ENCODE peak calls at places on chromosomes 4 and X, in four cellular contexts. One of them, this sample, is unnamed.

GRCh38 chr4:156173481-156173880 is 219.8 kb upstream of the CTSO start:
- DNase-seq in HepG2: no peak
- DNase-seq in K562: no peak
- DNase-seq in SK-N-SH: no peak
- DNase-seq in this sample: no peak

GRCh38 chr4:73964862-73965611 is 16.8 kb downstream of the PF4 start:
- DNase-seq in HepG2: peak; percentile 1
- DNase-seq in K562: peak; percentile 32
- DNase-seq in SK-N-SH: no peak
- DNase-seq in this sample: peak; percentile 46

GRCh38 chrX:111503594-111503993 is 7.9 kb upstream of the SERTM2 start:
- DNase-seq in HepG2: no peak
- DNase-seq in K562: no peak
- DNase-seq in SK-N-SH: no peak
- DNase-seq in this sample: no peak

GRCh38 chr4:53706422-53707032 is 115.2 kb upstream of the LNX1 start:
- DNase-seq in HepG2: peak; percentile 35
- DNase-seq in K562: peak; percentile 38
- DNase-seq in SK-N-SH: peak; percentile 8
- DNase-seq in this sample: peak; percentile 34

GRCh38 chr4:139978692-139979091 is 175.3 kb downstream of the MAML3 start:
- DNase-seq in HepG2: no peak
- DNase-seq in K562: no peak
- DNase-seq in SK-N-SH: no peak
- DNase-seq in this sample: no peak

GRCh38 chr4:137998666-137999429 is 243.3 kb downstream of the SLC7A11 start:
- DNase-seq in HepG2: no peak
- DNase-seq in K562: no peak
- DNase-seq in SK-N-SH: no peak
- DNase-seq in this sample: no peak

GRCh38 chr4:5805270-5805669 is 87.6 kb downstream of the CRMP1 start:
- DNase-seq in HepG2: no peak
- DNase-seq in K562: no peak
- DNase-seq in SK-N-SH: no peak
- DNase-seq in this sample: no peak

GRCh38 chrX:112901821-112902732 is 61.4 kb upstream of the AMOT start:
- DNase-seq in HepG2: no peak
- DNase-seq in K562: no peak
- DNase-seq in SK-N-SH: peak; percentile 19
- DNase-seq in this sample: no peak

GRCh38 chr4:135065366-135065765 is 863.8 kb upstream of the PABPC4L start:
- DNase-seq in HepG2: no peak
- DNase-seq in K562: no peak
- DNase-seq in SK-N-SH: no peak
- DNase-seq in this sample: no peak

GRCh38 chr4:53899544-53900274 is 164.7 kb downstream of the CHIC2 start:
- DNase-seq in HepG2: no peak
- DNase-seq in K562: no peak
- DNase-seq in SK-N-SH: no peak
- DNase-seq in this sample: no peak

GRCh38 chr4:6391186-6391851 is 81.1 kb downstream of the PPP2R2C start:
- DNase-seq in HepG2: no peak
- DNase-seq in K562: no peak
- DNase-seq in SK-N-SH: no peak
- DNase-seq in this sample: no peak

GRCh38 chr4:67933038-67933437 is 30.3 kb downstream of the TMPRSS11A start:
- DNase-seq in HepG2: no peak
- DNase-seq in K562: no peak
- DNase-seq in SK-N-SH: no peak
- DNase-seq in this sample: no peak

GRCh38 chr4:8113611-8114343 is 44.8 kb downstream of the ABLIM2 start:
- DNase-seq in HepG2: no peak
- DNase-seq in K562: no peak
- DNase-seq in SK-N-SH: no peak
- DNase-seq in this sample: no peak

GRCh38 chr4:18105023-18106011 is 83.8 kb upstream of the LCORL start:
- DNase-seq in HepG2: no peak
- DNase-seq in K562: no peak
- DNase-seq in SK-N-SH: no peak
- DNase-seq in this sample: no peak

GRCh38 chrX:3603026-3603661 is 110.3 kb downstream of the PRKX start:
- DNase-seq in HepG2: no peak
- DNase-seq in K562: no peak
- DNase-seq in SK-N-SH: no peak
- DNase-seq in this sample: no peak

GRCh38 chr4:127209580-127210095 is 423.1 kb upstream of the INTU start:
- DNase-seq in HepG2: no peak
- DNase-seq in K562: no peak
- DNase-seq in SK-N-SH: no peak
- DNase-seq in this sample: no peak

GRCh38 chrX:68894513-68895338 is 65.9 kb downstream of the EFNB1 start:
- DNase-seq in HepG2: no peak
- DNase-seq in K562: peak; percentile 36
- DNase-seq in SK-N-SH: peak; percentile 73
- DNase-seq in this sample: no peak

GRCh38 chr4:165493359-165493758 is 114.6 kb downstream of the CPE start:
- DNase-seq in HepG2: peak; percentile 27
- DNase-seq in K562: peak; percentile 82
- DNase-seq in SK-N-SH: peak; percentile 36
- DNase-seq in this sample: peak; percentile 37

GRCh38 chrX:39196192-39197102 is 395.2 kb downstream of the MID1IP1 start:
- DNase-seq in HepG2: no peak
- DNase-seq in K562: peak; percentile 56
- DNase-seq in SK-N-SH: no peak
- DNase-seq in this sample: peak; percentile 26

GRCh38 chr4:88623097-88623496 is 30.8 kb downstream of the HERC3 start:
- DNase-seq in HepG2: peak; percentile 24
- DNase-seq in K562: no peak
- DNase-seq in SK-N-SH: no peak
- DNase-seq in this sample: no peak

GRCh38 chr4:41750624-41751324 is 2.2 kb upstream of the PHOX2B start:
- DNase-seq in HepG2: no peak
- DNase-seq in K562: no peak
- DNase-seq in SK-N-SH: peak; percentile 71
- DNase-seq in this sample: no peak

GRCh38 chr4:40275065-40275464 is 60.1 kb upstream of the CHRNA9 start:
- DNase-seq in HepG2: no peak
- DNase-seq in K562: no peak
- DNase-seq in SK-N-SH: no peak
- DNase-seq in this sample: no peak

GRCh38 chrX:21528076-21528475 is 130.1 kb downstream of the KLHL34 start:
- DNase-seq in HepG2: no peak
- DNase-seq in K562: no peak
- DNase-seq in SK-N-SH: no peak
- DNase-seq in this sample: no peak

GRCh38 chr4:152408514-152409327 is 127.2 kb downstream of the FBXW7 start:
- DNase-seq in HepG2: peak; percentile 37
- DNase-seq in K562: peak; percentile 28
- DNase-seq in SK-N-SH: peak; percentile 8
- DNase-seq in this sample: peak; percentile 15

GRCh38 chrX:1212532-1212931 is at the start of gene CRLF2:
- DNase-seq in HepG2: no peak
- DNase-seq in K562: no peak
- DNase-seq in SK-N-SH: no peak
- DNase-seq in this sample: peak; percentile 45

GRCh38 chr4:105966046-105966445 is 70.8 kb downstream of the NPNT start:
- DNase-seq in HepG2: no peak
- DNase-seq in K562: no peak
- DNase-seq in SK-N-SH: no peak
- DNase-seq in this sample: no peak

GRCh38 chr4:185878633-185879032 is 66.6 kb upstream of the SORBS2 start:
- DNase-seq in HepG2: no peak
- DNase-seq in K562: no peak
- DNase-seq in SK-N-SH: no peak
- DNase-seq in this sample: no peak

GRCh38 chr4:89957527-89957926 is 62.9 kb downstream of the MMRN1 start:
- DNase-seq in HepG2: no peak
- DNase-seq in K562: no peak
- DNase-seq in SK-N-SH: no peak
- DNase-seq in this sample: no peak

GRCh38 chr4:151930372-151930771 is 169.6 kb upstream of the GATB start:
- DNase-seq in HepG2: no peak
- DNase-seq in K562: no peak
- DNase-seq in SK-N-SH: no peak
- DNase-seq in this sample: no peak

GRCh38 chrX:3666975-3667374 is 46.5 kb downstream of the PRKX start:
- DNase-seq in HepG2: no peak
- DNase-seq in K562: no peak
- DNase-seq in SK-N-SH: no peak
- DNase-seq in this sample: no peak

GRCh38 chr4:183830438-183830985 is 74.6 kb upstream of the STOX2 start:
- DNase-seq in HepG2: no peak
- DNase-seq in K562: no peak
- DNase-seq in SK-N-SH: no peak
- DNase-seq in this sample: no peak

GRCh38 chr4:54924891-54925290 is 200.5 kb downstream of the KDR start:
- DNase-seq in HepG2: no peak
- DNase-seq in K562: no peak
- DNase-seq in SK-N-SH: no peak
- DNase-seq in this sample: no peak

GRCh38 chr4:46946914-46947313 is 37.9 kb upstream of the COX7B2 start:
- DNase-seq in HepG2: no peak
- DNase-seq in K562: no peak
- DNase-seq in SK-N-SH: no peak
- DNase-seq in this sample: no peak

GRCh38 chr4:35710343-35710742 is 534.0 kb downstream of the ARAP2 start:
- DNase-seq in HepG2: no peak
- DNase-seq in K562: no peak
- DNase-seq in SK-N-SH: no peak
- DNase-seq in this sample: no peak

GRCh38 chrX:40061871-40062524 is 35.8 kb downstream of the BCOR start:
- DNase-seq in HepG2: no peak
- DNase-seq in K562: no peak
- DNase-seq in SK-N-SH: no peak
- DNase-seq in this sample: no peak

GRCh38 chrX:93874554-93874953 is 200.5 kb downstream of the FAM133A start:
- DNase-seq in HepG2: peak; percentile 1
- DNase-seq in K562: peak; percentile 22
- DNase-seq in SK-N-SH: peak; percentile 16
- DNase-seq in this sample: no peak

GRCh38 chr4:10090467-10091250 is 25.9 kb downstream of the WDR1 start:
- DNase-seq in HepG2: no peak
- DNase-seq in K562: no peak
- DNase-seq in SK-N-SH: no peak
- DNase-seq in this sample: no peak
- TF ChIP-seq ZBTB33 in HepG2: no peak
- TF ChIP-seq ZBTB33 in K562: no peak
- TF ChIP-seq ZBTB33 in SK-N-SH: no peak
- TF ChIP-seq ZBTB33 in this sample: no peak

GRCh38 chrX:101986571-101986970 is 54.7 kb upstream of the ZMAT1 start:
- DNase-seq in HepG2: no peak
- DNase-seq in K562: no peak
- DNase-seq in SK-N-SH: no peak
- DNase-seq in this sample: no peak
- TF ChIP-seq ELF1 in HepG2: no peak
- TF ChIP-seq ELF1 in K562: no peak
- TF ChIP-seq ELF1 in SK-N-SH: no peak
- TF ChIP-seq ELF1 in this sample: no peak

GRCh38 chrX:26889574-26889973 is 573.6 kb downstream of the PPP4R3C start:
- DNase-seq in HepG2: no peak
- DNase-seq in K562: no peak
- DNase-seq in SK-N-SH: no peak
- DNase-seq in this sample: no peak
- TF ChIP-seq ZBTB33 in HepG2: no peak
- TF ChIP-seq ZBTB33 in K562: no peak
- TF ChIP-seq ZBTB33 in SK-N-SH: no peak
- TF ChIP-seq ZBTB33 in this sample: no peak

DNA sequence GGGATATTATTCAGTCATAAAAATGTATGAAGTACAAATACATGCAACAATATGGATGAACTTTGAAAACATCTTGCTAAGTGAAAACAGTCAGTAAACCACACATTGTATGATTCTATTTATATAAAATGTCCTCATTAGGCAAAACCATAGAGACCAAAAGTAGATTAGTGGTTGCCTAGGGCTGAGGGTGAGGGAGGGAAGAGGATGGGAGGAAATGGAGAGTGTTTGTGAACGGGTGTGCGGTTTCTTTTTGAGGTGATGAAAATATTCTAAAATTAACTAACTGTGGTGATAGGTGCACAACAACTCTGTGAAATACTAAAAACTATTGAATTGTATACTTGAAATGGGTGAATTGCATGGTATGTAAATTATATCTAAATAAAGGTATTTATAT is 29.6 kb downstream of the TEX11 start:
- DNase-seq in HepG2: no peak
- DNase-seq in K562: no peak
- DNase-seq in SK-N-SH: no peak
- DNase-seq in this sample: no peak
- TF ChIP-seq ELF1 in HepG2: no peak
- TF ChIP-seq ELF1 in K562: no peak
- TF ChIP-seq ELF1 in SK-N-SH: no peak
- TF ChIP-seq ELF1 in this sample: no peak

DNA sequence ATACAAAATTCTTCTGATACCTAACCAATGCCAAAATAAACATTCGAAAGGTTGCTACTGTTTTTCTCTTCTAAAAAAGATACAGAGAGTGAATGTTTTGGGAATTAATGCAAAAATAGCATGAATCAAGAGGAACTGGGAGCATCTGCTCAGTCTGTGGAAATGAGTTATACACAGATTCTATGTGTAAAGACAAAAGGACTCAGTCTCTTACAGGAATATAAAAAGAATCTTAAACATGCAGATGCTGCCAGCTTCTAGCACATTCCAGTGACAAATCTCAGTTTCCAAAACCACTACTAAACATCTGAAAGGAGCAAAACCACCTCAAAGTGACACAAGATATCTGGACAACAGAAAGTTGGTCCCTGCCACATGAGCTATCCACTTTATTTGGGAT is 55.0 kb downstream of the PAPSS1 start:
- DNase-seq in HepG2: no peak
- DNase-seq in K562: no peak
- DNase-seq in SK-N-SH: no peak
- DNase-seq in this sample: no peak
- TF ChIP-seq ZBTB33 in HepG2: no peak
- TF ChIP-seq ZBTB33 in K562: no peak
- TF ChIP-seq ZBTB33 in SK-N-SH: no peak
- TF ChIP-seq ZBTB33 in this sample: no peak

GRCh38 chrX:10722804-10723364 is 102.5 kb upstream of the MID1 start:
- DNase-seq in HepG2: no peak
- DNase-seq in K562: peak; percentile 47
- DNase-seq in SK-N-SH: peak; percentile 65
- DNase-seq in this sample: peak; percentile 10

GRCh38 chrX:10726647-10727046 is 106.3 kb upstream of the MID1 start:
- DNase-seq in HepG2: no peak
- DNase-seq in K562: no peak
- DNase-seq in SK-N-SH: no peak
- DNase-seq in this sample: no peak

GRCh38 chrX:10729000-10729399 is 108.6 kb upstream of the MID1 start:
- DNase-seq in HepG2: no peak
- DNase-seq in K562: no peak
- DNase-seq in SK-N-SH: no peak
- DNase-seq in this sample: no peak

GRCh38 chrX:10725071-10725470 is 104.7 kb upstream of the MID1 start:
- DNase-seq in HepG2: no peak
- DNase-seq in K562: peak; percentile 8
- DNase-seq in SK-N-SH: peak; percentile 27
- DNase-seq in this sample: no peak
- TF ChIP-seq ELF1 in HepG2: no peak
- TF ChIP-seq ELF1 in K562: no peak
- TF ChIP-seq ELF1 in SK-N-SH: no peak
- TF ChIP-seq ELF1 in this sample: no peak

GRCh38 chrX:73262991-73263390 is 48.3 kb upstream of the NAP1L2 start:
- DNase-seq in HepG2: peak; percentile 7
- DNase-seq in K562: peak; percentile 10
- DNase-seq in SK-N-SH: peak; percentile 2
- DNase-seq in this sample: peak; percentile 0
- TF ChIP-seq ZBTB33 in HepG2: no peak
- TF ChIP-seq ZBTB33 in K562: no peak
- TF ChIP-seq ZBTB33 in SK-N-SH: no peak
- TF ChIP-seq ZBTB33 in this sample: no peak

This sample was measured in HCT116.